ENCODE peak calls at places on chromosomes 5 and 9, in six cellular contexts. D is Calu3, C is OCI-LY7, K is BE2C, X is cardiac muscle cell, V is glutamatergic neuron. G is an unnamed sample.

GRCh38 chr5:35026280-35026840 is 21.4 kb downstream of the AGXT2 start:
- DNase-seq in D (no peak), C (no peak), X (no peak), V (no peak), K (no peak), G (no peak)

GRCh38 chr9:117535439-117535838 is 120.6 kb upstream of the ASTN2 start:
- DNase-seq in D (no peak), V (no peak), C (no peak), X (no peak), K (no peak), G (no peak)

GRCh38 chr5:9265391-9266287 is 280.2 kb downstream of the SEMA5A start:
- DNase-seq in K (no peak), C (no peak), X (peak; percentile 77), D (no peak), V (no peak), G (no peak)

GRCh38 chr9:89038354-89039091 is 47.3 kb downstream of the S1PR3 start:
- DNase-seq in K (no peak), D (no peak), V (no peak), X (peak; percentile 95), C (no peak), G (no peak)

GRCh38 chr9:5393497-5393896 is 44.2 kb downstream of the PLGRKT start:
- DNase-seq in D (no peak), V (no peak), C (no peak), X (no peak), K (no peak), G (no peak)

GRCh38 chr5:148697177-148697820 is 43.0 kb upstream of the HTR4 start:
- DNase-seq in X (peak; percentile 86), V (no peak), D (no peak), K (no peak), C (no peak), G (no peak)

GRCh38 chr9:79980440-79980839 is 408.7 kb downstream of the TLE4 start:
- DNase-seq in C (no peak), V (no peak), D (no peak), K (no peak), X (no peak), G (no peak)

GRCh38 chr9:95581900-95582299 is 65.1 kb upstream of the PTCH1 start:
- DNase-seq in X (no peak), V (no peak), C (no peak), D (no peak), K (no peak), G (no peak)

DNA sequence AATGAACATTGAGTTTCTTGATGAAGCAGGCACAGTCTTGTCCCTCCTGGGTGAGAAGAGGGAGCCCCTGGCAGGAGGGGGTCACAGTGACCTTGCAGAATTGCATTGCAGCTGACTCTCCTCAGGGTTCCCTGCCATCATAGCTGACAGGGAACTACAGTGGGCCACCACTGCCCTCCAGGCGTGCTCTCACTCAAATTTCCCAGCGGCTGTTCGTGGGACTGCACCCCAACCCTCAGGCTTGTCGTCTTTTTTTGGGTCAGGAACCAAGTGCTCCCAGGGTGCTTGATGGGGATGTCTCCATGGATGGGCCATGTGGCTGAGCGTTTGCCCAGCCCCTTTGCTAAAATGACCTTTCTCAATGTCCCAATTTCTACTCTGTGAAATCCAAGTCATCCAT is 215.8 kb downstream of the MELK start:
- DNase-seq in C (peak; percentile 39), X (no peak), D (no peak), K (no peak), V (peak; percentile 44), G (no peak)
- TF ChIP-seq CTCF in C (peak; percentile 68), X (peak; percentile 37), D (no peak), K (no peak), V (peak; percentile 62), G (no peak)

GRCh38 chr5:157951673-157952373 is 92.9 kb upstream of the CLINT1 start:
- DNase-seq in X (peak; percentile 29), K (no peak), D (no peak), V (no peak), C (no peak), G (no peak)

GRCh38 chr5:157947156-157947555 is 88.2 kb upstream of the CLINT1 start:
- DNase-seq in V (no peak), D (no peak), X (no peak), C (no peak), K (no peak), G (no peak)

GRCh38 chr5:157952374-157952685 is 93.4 kb upstream of the CLINT1 start:
- DNase-seq in K (no peak), D (no peak), X (no peak), C (no peak), V (no peak), G (no peak)

GRCh38 chr5:157949520-157949919 is 90.6 kb upstream of the CLINT1 start:
- DNase-seq in D (no peak), X (no peak), K (no peak), C (no peak), V (no peak), G (no peak)

DNA sequence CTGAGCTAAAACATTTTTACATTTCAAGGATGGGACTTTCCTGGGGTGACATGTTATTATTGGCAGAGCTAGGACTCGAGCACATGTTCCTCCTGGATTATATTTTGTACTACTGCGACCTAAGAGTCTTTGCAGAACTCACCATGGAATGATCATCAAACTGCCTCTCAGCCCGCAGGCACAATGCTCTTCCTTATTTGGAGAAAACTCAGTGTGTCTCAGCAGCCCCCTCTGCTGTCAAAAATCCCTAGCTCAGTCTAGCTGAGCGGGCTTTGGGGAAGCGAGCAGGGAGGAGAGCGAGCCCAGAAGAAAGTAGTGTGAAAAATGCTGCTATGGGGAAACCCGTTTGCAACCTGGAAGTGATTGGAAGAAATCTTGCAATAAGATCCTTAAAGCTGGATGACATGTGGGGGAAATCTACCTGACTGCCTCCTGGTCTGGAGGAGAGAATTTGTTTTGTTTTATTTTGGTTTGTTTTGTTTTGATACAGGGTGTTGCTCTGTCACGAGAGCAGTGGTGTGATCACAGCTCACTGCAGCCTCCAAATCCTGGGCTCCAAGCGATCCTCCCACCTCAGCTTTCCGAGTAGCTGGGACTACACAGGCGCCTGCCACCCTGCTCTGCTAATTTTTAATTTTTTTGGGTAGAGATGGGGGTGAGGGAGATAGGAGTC is 89.9 kb upstream of the CLINT1 start:
- DNase-seq in X (peak; percentile 95), V (peak; percentile 87), C (peak; percentile 93), D (peak; percentile 95), K (peak; percentile 92), G (peak; percentile 82)
- TF ChIP-seq CTCF in X (peak; percentile 92), V (peak; percentile 47), C (peak; percentile 97), D (peak; percentile 79), K (peak; percentile 94), G (peak; percentile 96)

GRCh38 chr9:35522189-35522588 is 32.3 kb downstream of the RUSC2 start:
- DNase-seq in K (no peak), X (no peak), C (no peak), V (no peak), D (no peak), G (no peak)
- TF ChIP-seq CTCF in K (no peak), X (peak; percentile 13), C (peak; percentile 33), V (no peak), D (no peak), G (no peak)

GRCh38 chr5:15794117-15794985 is 294.4 kb downstream of the FBXL7 start:
- DNase-seq in V (no peak), D (no peak), C (no peak), X (peak; percentile 56), K (no peak), G (peak; percentile 11)
- TF ChIP-seq CTCF in V (peak; percentile 10), D (no peak), C (peak; percentile 48), X (peak; percentile 37), K (peak; percentile 36), G (peak; percentile 52)

DNA sequence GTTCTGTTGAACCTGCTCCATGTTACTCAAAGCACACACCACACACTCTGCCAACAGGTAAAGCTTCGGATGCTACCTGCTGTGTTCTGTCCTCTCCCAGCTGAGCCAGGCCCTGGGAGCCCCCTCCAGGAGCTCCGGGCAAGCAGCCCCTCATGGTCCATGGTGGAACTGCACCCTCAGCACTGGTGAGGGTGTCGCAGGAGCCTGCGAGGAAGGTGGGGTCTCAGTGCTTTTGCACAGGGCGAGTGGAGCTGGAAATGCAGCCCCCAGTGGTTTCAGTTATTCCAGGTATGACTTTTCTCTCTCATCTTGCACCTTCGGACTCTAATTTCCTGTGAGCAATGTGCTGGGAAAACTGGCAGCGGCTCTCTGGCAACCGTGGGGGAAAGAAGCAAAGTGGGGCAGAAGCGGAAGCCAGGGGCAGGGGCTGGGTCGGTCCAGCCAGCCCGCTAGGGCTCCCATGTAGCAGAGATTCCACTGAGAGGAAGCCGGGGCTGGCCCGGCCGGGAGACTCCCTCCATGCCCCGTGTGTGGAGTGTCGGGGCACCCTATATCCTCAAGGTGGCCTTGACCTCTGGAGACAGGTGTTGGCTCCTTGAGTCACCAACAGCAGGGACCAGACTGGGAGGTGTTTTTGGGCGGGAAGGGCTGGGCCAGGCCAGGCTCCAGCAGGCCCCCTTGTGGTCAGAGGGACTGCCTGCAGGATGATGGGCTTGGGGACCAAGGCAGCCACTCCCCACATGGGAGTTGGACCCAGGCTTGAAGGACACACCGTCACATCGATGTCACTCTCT is 75.6 kb upstream of the PRSS3 start:
- DNase-seq in C (peak; percentile 40), V (peak; percentile 66), X (peak; percentile 19), K (peak; percentile 59), D (peak; percentile 63), G (no peak)
- TF ChIP-seq CTCF in C (peak; percentile 60), V (peak; percentile 73), X (peak; percentile 65), K (peak; percentile 67), D (peak; percentile 29), G (peak; percentile 17)

GRCh38 chr5:27652505-27652904 is 614.1 kb upstream of the CDH9 start:
- DNase-seq in D (no peak), X (peak; percentile 10), C (no peak), V (no peak), K (peak; percentile 64), G (no peak)
- TF ChIP-seq CTCF in D (no peak), X (no peak), C (no peak), V (peak; percentile 24), K (peak; percentile 60), G (peak; percentile 12)

GRCh38 chr5:134784946-134785620 is 26.5 kb downstream of the DDX46 start:
- DNase-seq in D (no peak), X (no peak), K (no peak), C (no peak), V (no peak), G (no peak)

GRCh38 chr5:134787692-134788091 is 29.1 kb downstream of the DDX46 start:
- DNase-seq in X (no peak), K (no peak), V (no peak), D (no peak), C (no peak), G (no peak)

GRCh38 chr5:134784241-134784920 is 25.8 kb downstream of the DDX46 start:
- DNase-seq in X (no peak), V (no peak), C (peak; percentile 26), D (no peak), K (no peak), G (peak; percentile 64)
- TF ChIP-seq CTCF in X (no peak), V (no peak), C (peak; percentile 66), D (no peak), K (peak; percentile 19), G (peak; percentile 64)

GRCh38 chr5:15807861-15808260 is 307.9 kb downstream of the FBXL7 start:
- DNase-seq in K (peak; percentile 76), X (peak; percentile 53), C (no peak), D (no peak), V (peak; percentile 31), G (no peak)
- TF ChIP-seq CTCF in K (peak; percentile 65), X (peak; percentile 26), C (no peak), D (no peak), V (no peak), G (peak; percentile 21)

G was measured in LNCaP clone FGC.